ENCODE peak calls at places on chromosomes 3 and 15, in eight cellular contexts. B, S, R, H, Z, I, V and D are unnamed samples.

GRCh38 chr3:30682434-30683155 is 76.2 kb downstream of the TGFBR2 start:
- DNase-seq in B (no peak), S (no peak), R (peak; percentile 28), H (no peak), Z (no peak), I (peak; percentile 31), V (no peak), D (no peak)

GRCh38 chr3:194306771-194307640 is 44.1 kb downstream of the CPN2 start:
- DNase-seq in B (no peak), S (no peak), R (peak; percentile 74), H (no peak), Z (no peak), I (no peak), V (no peak), D (no peak)

GRCh38 chr3:114775395-114775794 is 371.7 kb downstream of the ZBTB20 start:
- DNase-seq in B (no peak), S (no peak), R (no peak), H (no peak), Z (no peak), I (peak; percentile 22), V (no peak), D (no peak)

GRCh38 chr15:63950911-63951481 is 95.3 kb downstream of the DAPK2 start:
- DNase-seq in B (no peak), S (no peak), R (no peak), H (no peak), Z (no peak), I (peak; percentile 95), V (peak; percentile 68), D (no peak)

GRCh38 chr3:114445233-114445632 is 151.4 kb downstream of the TIGIT start:
- DNase-seq in B (no peak), S (no peak), R (no peak), H (no peak), Z (no peak), I (peak; percentile 43), V (no peak), D (no peak)

GRCh38 chr15:29032776-29033175 is 147.0 kb downstream of the APBA2 start:
- DNase-seq in B (no peak), S (no peak), R (no peak), H (no peak), Z (no peak), I (no peak), V (no peak), D (no peak)

GRCh38 chr3:120170223-120170622 is 76.0 kb upstream of the GSK3B start:
- DNase-seq in B (no peak), S (no peak), R (no peak), H (no peak), Z (no peak), I (peak; percentile 81), V (no peak), D (peak; percentile 38)

GRCh38 chr3:123936400-123936799 is 24.6 kb downstream of the CCDC14 start:
- DNase-seq in B (no peak), S (no peak), R (no peak), H (no peak), Z (no peak), I (no peak), V (no peak), D (no peak)

GRCh38 chr15:69056365-69056764 is 41.9 kb downstream of the NOX5 start:
- DNase-seq in B (no peak), S (no peak), R (no peak), H (no peak), Z (no peak), I (no peak), V (no peak), D (no peak)

GRCh38 chr3:78066287-78066686 is 1026.4 kb downstream of the ROBO2 start:
- DNase-seq in B (no peak), S (no peak), R (no peak), H (no peak), Z (no peak), I (no peak), V (no peak), D (no peak)
- TF ChIP-seq CTCF in B (no peak), S (no peak), R (no peak), H (no peak), Z (peak; percentile 50), I (no peak), V (no peak), D (no peak)

DNA sequence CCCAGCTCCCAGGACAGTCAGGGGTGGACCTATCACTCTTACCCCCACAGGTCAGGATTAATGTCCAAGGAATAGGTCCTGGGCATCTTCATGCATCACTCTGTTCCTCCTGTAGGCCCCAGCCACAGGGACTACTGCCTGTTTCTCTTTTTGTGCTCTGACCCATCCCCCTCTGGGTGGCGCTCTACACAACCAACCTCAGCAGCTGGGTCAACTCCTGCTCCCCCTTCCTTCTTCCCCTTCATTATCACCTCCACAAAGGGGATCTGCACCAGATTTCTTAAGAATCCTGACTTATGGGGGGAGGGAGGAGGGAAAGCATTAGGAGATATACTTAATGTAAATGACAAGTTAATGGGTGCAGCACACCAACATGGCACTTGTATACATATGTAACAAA is 12.2 kb upstream of the TRANK1 start:
- DNase-seq in B (no peak), S (no peak), R (no peak), H (no peak), Z (peak; percentile 78), I (no peak), V (no peak), D (no peak)
- TF ChIP-seq CTCF in B (no peak), S (no peak), R (no peak), H (no peak), Z (peak; percentile 62), I (peak; percentile 5), V (no peak), D (no peak)

GRCh38 chr3:51992017-51992682 is 3.5 kb downstream of the RPL29 start:
- DNase-seq in B (no peak), S (no peak), R (no peak), H (no peak), Z (no peak), I (no peak), V (no peak), D (no peak)

GRCh38 chr3:51997935-51998596 is 2.4 kb upstream of the RPL29 start:
- DNase-seq in B (no peak), S (no peak), R (no peak), H (no peak), Z (no peak), I (peak; percentile 30), V (no peak), D (peak; percentile 54)

GRCh38 chr3:51995346-51996156 is at the start of gene RPL29:
- DNase-seq in B (peak; percentile 84), S (peak; percentile 93), R (peak; percentile 92), H (peak; percentile 93), Z (peak; percentile 94), I (peak; percentile 94), V (peak; percentile 88), D (peak; percentile 91)

GRCh38 chr3:51997172-51997571 is 1.5 kb upstream of the RPL29 start:
- DNase-seq in B (no peak), S (no peak), R (no peak), H (no peak), Z (no peak), I (no peak), V (no peak), D (no peak)

GRCh38 chr3:51994530-51994929 is 1.2 kb downstream of the RPL29 start:
- DNase-seq in B (no peak), S (no peak), R (no peak), H (no peak), Z (no peak), I (no peak), V (no peak), D (no peak)
- TF ChIP-seq CTCF in B (no peak), S (no peak), R (no peak), H (no peak), Z (no peak), I (no peak), V (no peak), D (no peak)

DNA sequence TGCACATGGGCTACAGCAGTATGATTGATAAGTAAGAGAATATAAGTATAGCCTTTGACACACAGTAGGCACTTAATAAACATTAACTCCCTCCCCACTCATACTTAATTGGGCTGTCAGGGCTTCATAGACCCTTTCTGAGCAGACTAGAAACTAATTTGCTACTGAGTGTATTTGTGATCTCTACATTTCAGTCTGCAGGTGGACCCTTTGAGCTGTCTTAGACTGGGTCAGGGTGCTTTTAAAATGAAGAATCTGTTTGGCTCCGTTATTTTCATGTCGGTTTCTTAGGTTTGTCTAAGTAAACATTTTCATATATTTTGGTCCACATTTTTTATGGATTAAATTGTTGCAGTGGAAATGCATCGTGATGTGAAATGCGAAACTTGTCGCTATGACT is 50.3 kb upstream of the SELENOK start:
- DNase-seq in B (no peak), S (no peak), R (no peak), H (no peak), Z (no peak), I (peak; percentile 8), V (no peak), D (no peak)
- TF ChIP-seq CTCF in B (peak; percentile 14), S (no peak), R (no peak), H (no peak), Z (peak; percentile 54), I (no peak), V (peak; percentile 30), D (no peak)

GRCh38 chr3:67819447-67819846 is 165.0 kb upstream of the SUCLG2 start:
- DNase-seq in B (no peak), S (no peak), R (no peak), H (no peak), Z (peak; percentile 38), I (no peak), V (no peak), D (peak; percentile 3)
- TF ChIP-seq CTCF in B (peak; percentile 18), S (peak; percentile 25), R (no peak), H (no peak), Z (peak; percentile 71), I (no peak), V (no peak), D (no peak)

GRCh38 chr15:71103102-71103676 is 12.1 kb upstream of the THSD4 start:
- DNase-seq in B (no peak), S (no peak), R (peak; percentile 44), H (peak; percentile 62), Z (no peak), I (peak; percentile 54), V (no peak), D (peak; percentile 68)
- TF ChIP-seq CTCF in B (no peak), S (no peak), R (peak; percentile 47), H (no peak), Z (peak; percentile 64), I (peak; percentile 76), V (peak; percentile 65), D (peak; percentile 56)

GRCh38 chr3:70386043-70386442 is 73.6 kb upstream of the MDFIC2 start:
- DNase-seq in B (no peak), S (no peak), R (no peak), H (no peak), Z (no peak), I (no peak), V (no peak), D (no peak)
- TF ChIP-seq CTCF in B (no peak), S (no peak), R (no peak), H (no peak), Z (peak; percentile 33), I (no peak), V (no peak), D (no peak)

GRCh38 chr15:56989411-56989924 is 71.0 kb downstream of the TCF12 start:
- DNase-seq in B (no peak), S (no peak), R (no peak), H (no peak), Z (no peak), I (no peak), V (no peak), D (no peak)
- TF ChIP-seq CTCF in B (no peak), S (no peak), R (no peak), H (no peak), Z (no peak), I (no peak), V (no peak), D (no peak)